ENCODE peak calls at places on chromosome X, in nine cellular contexts. One of them, this sample, is unnamed.
A peak's percentile ranks its signal among the peaks of the same experiment; 100 is the strongest.

GRCh38 chrX:39577976-39578962 is 519.5 kb downstream of the BCOR start:
- DNase-seq in neural progenitor cell: no peak
- DNase-seq in NCI-H2029: no peak
- DNase-seq in small intestine: peak; percentile 0
- DNase-seq in iris pigment epithelial cell: no peak
- DNase-seq in stimulated activated CD4-positive, alpha-beta T cell treated with anti-CD3 and anti-CD28 coated beads, Interleukin-4, amount 100 ng/mL, for 48 hours: peak; percentile 46
- DNase-seq in NCI-H446: no peak
- DNase-seq in NCI-H1105: no peak
- DNase-seq in NCI-H774: no peak
- DNase-seq in this sample: peak; percentile 32

GRCh38 chrX:123159403-123159802 is 24.7 kb upstream of the GRIA3 start:
- DNase-seq in neural progenitor cell: no peak
- DNase-seq in NCI-H2029: no peak
- DNase-seq in small intestine: no peak
- DNase-seq in iris pigment epithelial cell: no peak
- DNase-seq in stimulated activated CD4-positive, alpha-beta T cell treated with anti-CD3 and anti-CD28 coated beads, Interleukin-4, amount 100 ng/mL, for 48 hours: no peak
- DNase-seq in NCI-H446: no peak
- DNase-seq in NCI-H1105: no peak
- DNase-seq in NCI-H774: no peak
- DNase-seq in this sample: no peak

GRCh38 chrX:24203072-24203808 is 53.7 kb downstream of the ZFX start:
- DNase-seq in neural progenitor cell: no peak
- DNase-seq in NCI-H2029: no peak
- DNase-seq in small intestine: no peak
- DNase-seq in iris pigment epithelial cell: no peak
- DNase-seq in stimulated activated CD4-positive, alpha-beta T cell treated with anti-CD3 and anti-CD28 coated beads, Interleukin-4, amount 100 ng/mL, for 48 hours: no peak
- DNase-seq in NCI-H446: no peak
- DNase-seq in NCI-H1105: no peak
- DNase-seq in NCI-H774: no peak
- DNase-seq in this sample: no peak

GRCh38 chrX:41301438-41301824 is 32.5 kb upstream of the DDX3X start:
- DNase-seq in neural progenitor cell: no peak
- DNase-seq in NCI-H2029: no peak
- DNase-seq in small intestine: no peak
- DNase-seq in iris pigment epithelial cell: no peak
- DNase-seq in stimulated activated CD4-positive, alpha-beta T cell treated with anti-CD3 and anti-CD28 coated beads, Interleukin-4, amount 100 ng/mL, for 48 hours: no peak
- DNase-seq in NCI-H446: no peak
- DNase-seq in NCI-H1105: no peak
- DNase-seq in NCI-H774: no peak
- DNase-seq in this sample: no peak

GRCh38 chrX:107729558-107730297 is 45.9 kb downstream of the TSC22D3 start:
- DNase-seq in neural progenitor cell: no peak
- DNase-seq in NCI-H2029: no peak
- DNase-seq in small intestine: no peak
- DNase-seq in iris pigment epithelial cell: no peak
- DNase-seq in stimulated activated CD4-positive, alpha-beta T cell treated with anti-CD3 and anti-CD28 coated beads, Interleukin-4, amount 100 ng/mL, for 48 hours: no peak
- DNase-seq in NCI-H446: no peak
- DNase-seq in NCI-H1105: no peak
- DNase-seq in NCI-H774: no peak
- DNase-seq in this sample: no peak

GRCh38 chrX:150436200-150436599 is 73.1 kb downstream of the MAMLD1 start:
- DNase-seq in neural progenitor cell: no peak
- DNase-seq in NCI-H2029: no peak
- DNase-seq in small intestine: no peak
- DNase-seq in iris pigment epithelial cell: no peak
- DNase-seq in stimulated activated CD4-positive, alpha-beta T cell treated with anti-CD3 and anti-CD28 coated beads, Interleukin-4, amount 100 ng/mL, for 48 hours: no peak
- DNase-seq in NCI-H446: no peak
- DNase-seq in NCI-H1105: no peak
- DNase-seq in NCI-H774: no peak
- DNase-seq in this sample: no peak

GRCh38 chrX:47321978-47322377 is 48.4 kb upstream of the ZNF157 start:
- DNase-seq in neural progenitor cell: peak; percentile 72
- DNase-seq in NCI-H2029: no peak
- DNase-seq in small intestine: no peak
- DNase-seq in iris pigment epithelial cell: no peak
- DNase-seq in stimulated activated CD4-positive, alpha-beta T cell treated with anti-CD3 and anti-CD28 coated beads, Interleukin-4, amount 100 ng/mL, for 48 hours: no peak
- DNase-seq in NCI-H446: no peak
- DNase-seq in NCI-H1105: no peak
- DNase-seq in NCI-H774: no peak
- DNase-seq in this sample: no peak

GRCh38 chrX:145405012-145405411 is 157.7 kb downstream of the SPANXN1 start:
- DNase-seq in neural progenitor cell: peak; percentile 38
- DNase-seq in NCI-H2029: no peak
- DNase-seq in small intestine: peak; percentile 2
- DNase-seq in iris pigment epithelial cell: peak; percentile 24
- DNase-seq in stimulated activated CD4-positive, alpha-beta T cell treated with anti-CD3 and anti-CD28 coated beads, Interleukin-4, amount 100 ng/mL, for 48 hours: no peak
- DNase-seq in NCI-H446: no peak
- DNase-seq in NCI-H1105: peak; percentile 26
- DNase-seq in NCI-H774: peak; percentile 16
- DNase-seq in this sample: no peak

GRCh38 chrX:14029425-14030247 is at the start of gene GEMIN8:
- DNase-seq in neural progenitor cell: peak; percentile 89
- DNase-seq in NCI-H2029: peak; percentile 54
- DNase-seq in small intestine: peak; percentile 78
- DNase-seq in iris pigment epithelial cell: peak; percentile 90
- DNase-seq in stimulated activated CD4-positive, alpha-beta T cell treated with anti-CD3 and anti-CD28 coated beads, Interleukin-4, amount 100 ng/mL, for 48 hours: peak; percentile 60
- DNase-seq in NCI-H446: peak; percentile 75
- DNase-seq in NCI-H1105: peak; percentile 92
- DNase-seq in NCI-H774: peak; percentile 79
- DNase-seq in this sample: peak; percentile 76

GRCh38 chrX:100647739-100648138 is 3.7 kb downstream of the SRPX2 start:
- DNase-seq in neural progenitor cell: no peak
- DNase-seq in NCI-H2029: peak; percentile 27
- DNase-seq in small intestine: no peak
- DNase-seq in iris pigment epithelial cell: no peak
- DNase-seq in stimulated activated CD4-positive, alpha-beta T cell treated with anti-CD3 and anti-CD28 coated beads, Interleukin-4, amount 100 ng/mL, for 48 hours: no peak
- DNase-seq in NCI-H446: no peak
- DNase-seq in NCI-H1105: no peak
- DNase-seq in NCI-H774: no peak
- DNase-seq in this sample: no peak

GRCh38 chrX:46759645-46759974 is 692 bp upstream of the SLC9A7 start:
- DNase-seq in neural progenitor cell: peak; percentile 43
- DNase-seq in NCI-H2029: no peak
- DNase-seq in small intestine: no peak
- DNase-seq in iris pigment epithelial cell: peak; percentile 44
- DNase-seq in stimulated activated CD4-positive, alpha-beta T cell treated with anti-CD3 and anti-CD28 coated beads, Interleukin-4, amount 100 ng/mL, for 48 hours: no peak
- DNase-seq in NCI-H446: no peak
- DNase-seq in NCI-H1105: no peak
- DNase-seq in NCI-H774: no peak
- DNase-seq in this sample: no peak

GRCh38 chrX:48487362-48487785 is 11.4 kb downstream of the FTSJ1 start:
- DNase-seq in neural progenitor cell: no peak
- DNase-seq in NCI-H2029: no peak
- DNase-seq in small intestine: no peak
- DNase-seq in iris pigment epithelial cell: peak; percentile 96
- DNase-seq in stimulated activated CD4-positive, alpha-beta T cell treated with anti-CD3 and anti-CD28 coated beads, Interleukin-4, amount 100 ng/mL, for 48 hours: no peak
- DNase-seq in NCI-H446: no peak
- DNase-seq in NCI-H1105: no peak
- DNase-seq in NCI-H774: no peak
- DNase-seq in this sample: no peak

GRCh38 chrX:153901753-153902140 is 2.7 kb upstream of the AVPR2 start:
- DNase-seq in neural progenitor cell: no peak
- DNase-seq in NCI-H2029: no peak
- DNase-seq in small intestine: no peak
- DNase-seq in iris pigment epithelial cell: no peak
- DNase-seq in stimulated activated CD4-positive, alpha-beta T cell treated with anti-CD3 and anti-CD28 coated beads, Interleukin-4, amount 100 ng/mL, for 48 hours: no peak
- DNase-seq in NCI-H446: no peak
- DNase-seq in NCI-H1105: no peak
- DNase-seq in NCI-H774: no peak
- DNase-seq in this sample: no peak

GRCh38 chrX:79081895-79082512 is 62.5 kb upstream of the GPR174 start:
- DNase-seq in neural progenitor cell: peak; percentile 31
- DNase-seq in NCI-H2029: no peak
- DNase-seq in small intestine: peak; percentile 29
- DNase-seq in iris pigment epithelial cell: peak; percentile 17
- DNase-seq in stimulated activated CD4-positive, alpha-beta T cell treated with anti-CD3 and anti-CD28 coated beads, Interleukin-4, amount 100 ng/mL, for 48 hours: no peak
- DNase-seq in NCI-H446: no peak
- DNase-seq in NCI-H1105: no peak
- DNase-seq in NCI-H774: peak; percentile 9
- DNase-seq in this sample: no peak

GRCh38 chrX:3522016-3522690 is 175.7 kb upstream of the MXRA5 start:
- DNase-seq in neural progenitor cell: no peak
- DNase-seq in NCI-H2029: no peak
- DNase-seq in small intestine: no peak
- DNase-seq in iris pigment epithelial cell: peak; percentile 25
- DNase-seq in stimulated activated CD4-positive, alpha-beta T cell treated with anti-CD3 and anti-CD28 coated beads, Interleukin-4, amount 100 ng/mL, for 48 hours: no peak
- DNase-seq in NCI-H446: no peak
- DNase-seq in NCI-H1105: no peak
- DNase-seq in NCI-H774: no peak
- DNase-seq in this sample: no peak

GRCh38 chrX:107447642-107448041 is 1.8 kb upstream of the FRMPD3 start:
- DNase-seq in neural progenitor cell: no peak
- DNase-seq in NCI-H2029: no peak
- DNase-seq in small intestine: no peak
- DNase-seq in iris pigment epithelial cell: no peak
- DNase-seq in stimulated activated CD4-positive, alpha-beta T cell treated with anti-CD3 and anti-CD28 coated beads, Interleukin-4, amount 100 ng/mL, for 48 hours: no peak
- DNase-seq in NCI-H446: no peak
- DNase-seq in NCI-H1105: no peak
- DNase-seq in NCI-H774: no peak
- DNase-seq in this sample: no peak

GRCh38 chrX:14073561-14073960 is 43.9 kb upstream of the GEMIN8 start:
- DNase-seq in neural progenitor cell: no peak
- DNase-seq in NCI-H2029: no peak
- DNase-seq in small intestine: no peak
- DNase-seq in iris pigment epithelial cell: peak; percentile 3
- DNase-seq in stimulated activated CD4-positive, alpha-beta T cell treated with anti-CD3 and anti-CD28 coated beads, Interleukin-4, amount 100 ng/mL, for 48 hours: no peak
- DNase-seq in NCI-H446: no peak
- DNase-seq in NCI-H1105: no peak
- DNase-seq in NCI-H774: no peak
- DNase-seq in this sample: no peak

GRCh38 chrX:155745792-155746191 is 133.0 kb upstream of the TMLHE start:
- DNase-seq in neural progenitor cell: no peak
- DNase-seq in NCI-H2029: peak; percentile 76
- DNase-seq in small intestine: peak; percentile 72
- DNase-seq in iris pigment epithelial cell: peak; percentile 18
- DNase-seq in stimulated activated CD4-positive, alpha-beta T cell treated with anti-CD3 and anti-CD28 coated beads, Interleukin-4, amount 100 ng/mL, for 48 hours: no peak
- DNase-seq in NCI-H446: no peak
- DNase-seq in NCI-H1105: peak; percentile 62
- DNase-seq in NCI-H774: peak; percentile 71
- DNase-seq in this sample: no peak

GRCh38 chrX:49162620-49163019 is at the start of gene MAGIX:
- DNase-seq in neural progenitor cell: no peak
- DNase-seq in NCI-H2029: no peak
- DNase-seq in small intestine: no peak
- DNase-seq in iris pigment epithelial cell: no peak
- DNase-seq in stimulated activated CD4-positive, alpha-beta T cell treated with anti-CD3 and anti-CD28 coated beads, Interleukin-4, amount 100 ng/mL, for 48 hours: no peak
- DNase-seq in NCI-H446: no peak
- DNase-seq in NCI-H1105: no peak
- DNase-seq in NCI-H774: no peak
- DNase-seq in this sample: no peak

GRCh38 chrX:27600686-27601085 is 10.5 kb downstream of the DCAF8L2 start:
- DNase-seq in neural progenitor cell: no peak
- DNase-seq in NCI-H2029: no peak
- DNase-seq in small intestine: no peak
- DNase-seq in iris pigment epithelial cell: peak; percentile 26
- DNase-seq in stimulated activated CD4-positive, alpha-beta T cell treated with anti-CD3 and anti-CD28 coated beads, Interleukin-4, amount 100 ng/mL, for 48 hours: no peak
- DNase-seq in NCI-H446: no peak
- DNase-seq in NCI-H1105: no peak
- DNase-seq in NCI-H774: no peak
- DNase-seq in this sample: no peak

GRCh38 chrX:73851014-73852009 is 288.3 kb downstream of the CHIC1 start:
- DNase-seq in neural progenitor cell: no peak
- DNase-seq in NCI-H2029: no peak
- DNase-seq in small intestine: no peak
- DNase-seq in iris pigment epithelial cell: peak; percentile 96
- DNase-seq in stimulated activated CD4-positive, alpha-beta T cell treated with anti-CD3 and anti-CD28 coated beads, Interleukin-4, amount 100 ng/mL, for 48 hours: no peak
- DNase-seq in NCI-H446: no peak
- DNase-seq in NCI-H1105: no peak
- DNase-seq in NCI-H774: no peak
- DNase-seq in this sample: no peak

This sample was measured in activated B cell treated with CpG ODN at 0.5 μM for 24 hours.